ENCODE peak calls at places on chromosomes 12 and 14, in eight cellular contexts. P, E, F, L, H, W, G and C are unnamed samples.

GRCh38 chr14:66495214-66496098 is 9.3 kb downstream of the CCDC196 start:
- DNase-seq in G (no peak), P (peak; percentile 36), W (peak; percentile 41), F (no peak), H (no peak), E (no peak), L (peak; percentile 59), C (peak; percentile 89)

GRCh38 chr14:58362798-58363412 is 32.8 kb upstream of the TOMM20L start:
- DNase-seq in L (peak; percentile 35), G (no peak), E (no peak), F (no peak), W (no peak), P (no peak), H (no peak), C (peak; percentile 39)

GRCh38 chr14:30656190-30656632 is 34.1 kb downstream of the SCFD1 start:
- DNase-seq in E (no peak), P (peak; percentile 26), F (peak; percentile 17), G (no peak), L (peak; percentile 15), H (no peak), W (peak; percentile 26), C (no peak)

GRCh38 chr14:67557656-67558055 is 24.6 kb downstream of the PLEKHH1 start:
- DNase-seq in H (no peak), E (no peak), P (no peak), L (no peak), W (no peak), F (no peak), G (no peak), C (no peak)

GRCh38 chr12:122825773-122826724 is 9.2 kb upstream of the HIP1R start:
- DNase-seq in G (no peak), L (no peak), P (no peak), E (no peak), W (no peak), H (no peak), F (no peak), C (peak; percentile 30)

GRCh38 chr12:106861984-106862894 is 87.8 kb downstream of the RIC8B start:
- DNase-seq in F (peak; percentile 77), W (no peak), E (no peak), P (no peak), H (peak; percentile 47), G (no peak), L (no peak), C (no peak)

GRCh38 chr14:64703393-64704144 is 655 bp upstream of the PLEKHG3 start:
- DNase-seq in H (no peak), L (no peak), G (no peak), W (no peak), E (no peak), F (no peak), P (no peak), C (peak; percentile 84)

GRCh38 chr14:96126339-96126770 is 78.3 kb upstream of the BDKRB2 start:
- DNase-seq in L (no peak), H (no peak), E (no peak), G (no peak), W (peak; percentile 54), P (peak; percentile 11), F (no peak), C (peak; percentile 75)

GRCh38 chr12:104494137-104494815 is 37.5 kb downstream of the CHST11 start:
- DNase-seq in G (no peak), W (peak; percentile 89), E (no peak), H (peak; percentile 55), L (no peak), F (no peak), P (no peak), C (no peak)

GRCh38 chr12:67482751-67483661 is 165.5 kb upstream of the DYRK2 start:
- DNase-seq in P (peak; percentile 53), W (peak; percentile 86), H (no peak), G (no peak), F (no peak), L (no peak), E (no peak), C (peak; percentile 59)

GRCh38 chr12:48086327-48086726 is 19.6 kb downstream of the SENP1 start:
- DNase-seq in H (no peak), G (no peak), W (no peak), F (no peak), E (no peak), L (no peak), P (no peak), C (no peak)